ENCODE peak calls at places on chromosome X, in six cellular contexts. I is K562, X is GM12878, T is HCT116, S is upper lobe of left lung, V is HepG2. E is an unnamed sample.
A peak's percentile ranks its signal among the peaks of the same experiment; 100 is the strongest.

GRCh38 chrX:132031867-132032266 is 8.8 kb downstream of the STK26 start:
- ATAC-seq in X (peak; percentile 8), T (no peak), S (no peak), I (peak; percentile 26), V (no peak), E (no peak)

GRCh38 chrX:135556055-135556454 is 35.6 kb downstream of the INTS6L start:
- ATAC-seq in I (no peak), X (peak; percentile 89), V (no peak), T (no peak), S (no peak), E (no peak)

GRCh38 chrX:37825225-37825842 is 22.0 kb downstream of the DYNLT3 start:
- ATAC-seq in T (peak; percentile 52), X (peak; percentile 89), I (peak; percentile 77), V (peak; percentile 39), S (no peak), E (no peak)

GRCh38 chrX:39766882-39767281 is 330.9 kb downstream of the BCOR start:
- ATAC-seq in T (no peak), S (no peak), V (no peak), I (no peak), X (no peak), E (no peak)

GRCh38 chrX:36407886-36408285 is 488.4 kb downstream of the CFAP47 start:
- ATAC-seq in I (no peak), X (no peak), S (no peak), T (no peak), V (no peak), E (no peak)

GRCh38 chrX:14963447-14964236 is 90.4 kb downstream of the MOSPD2 start:
- ATAC-seq in V (no peak), X (no peak), T (peak; percentile 87), I (no peak), S (no peak), E (no peak)

GRCh38 chrX:95950679-95951078 is 734.0 kb upstream of the DIAPH2 start:
- ATAC-seq in S (no peak), X (no peak), I (no peak), V (no peak), T (no peak), E (no peak)

GRCh38 chrX:119118780-119119395 is 8.7 kb downstream of the KIAA1210 start:
- ATAC-seq in X (peak; percentile 99), I (peak; percentile 93), S (peak; percentile 47), T (peak; percentile 99), V (peak; percentile 83), E (peak; percentile 36)

GRCh38 chrX:25015486-25016360 is at the start of gene ARX:
- ATAC-seq in S (no peak), I (peak; percentile 91), T (peak; percentile 84), V (peak; percentile 91), X (peak; percentile 69), E (no peak)

GRCh38 chrX:104750146-104750699 is 184.2 kb downstream of the IL1RAPL2 start:
- ATAC-seq in S (no peak), X (no peak), V (no peak), T (no peak), I (no peak), E (peak; percentile 34)

GRCh38 chrX:118502121-118502794 is 6.6 kb downstream of the DOCK11 start:
- ATAC-seq in V (no peak), S (no peak), X (no peak), I (peak; percentile 43), T (no peak), E (no peak)

GRCh38 chrX:82556588-82556987 is 951.5 kb upstream of the POU3F4 start:
- ATAC-seq in T (no peak), S (no peak), I (no peak), X (no peak), V (no peak), E (no peak)

GRCh38 chrX:39476596-39476995 is 621.2 kb downstream of the BCOR start:
- ATAC-seq in V (no peak), I (peak; percentile 71), T (no peak), S (no peak), X (no peak), E (no peak)

GRCh38 chrX:50082741-50083140 is 118.1 kb downstream of the AKAP4 start:
- ATAC-seq in V (no peak), S (no peak), T (no peak), I (no peak), X (no peak), E (no peak)

GRCh38 chrX:40094041-40094899 is 3.5 kb downstream of the BCOR start:
- ATAC-seq in T (no peak), X (peak; percentile 4), S (no peak), I (peak; percentile 39), V (peak; percentile 34), E (peak; percentile 19)

DNA sequence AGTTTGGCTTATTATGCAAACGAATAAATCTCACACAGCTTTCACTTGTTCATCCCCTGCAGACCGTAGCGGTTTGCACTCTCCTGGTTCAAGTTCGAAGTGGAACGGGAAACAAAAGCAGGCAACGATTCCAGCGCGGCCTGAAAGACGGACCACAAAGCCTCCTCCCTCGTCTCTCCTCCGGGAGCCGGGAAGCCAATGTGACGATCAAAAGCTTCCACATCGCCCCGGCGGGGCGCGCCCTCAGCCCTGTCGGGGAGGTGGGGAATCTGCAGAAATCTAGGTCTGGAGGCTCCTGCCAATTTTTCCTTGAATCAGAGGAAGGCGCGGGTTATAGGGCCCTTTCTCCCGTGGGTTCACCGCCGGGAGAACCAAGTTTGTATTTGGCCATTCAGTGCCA is 16.9 kb upstream of the ZIC3 start:
- ATAC-seq in I (no peak), V (no peak), X (no peak), S (no peak), T (no peak), E (no peak)
- TF ChIP-seq POLR2AphosphoS5 in I (no peak), V (no peak), X (no peak), S (no peak), T (no peak), E (no peak)

GRCh38 chrX:48958635-48959094 is 1.3 kb upstream of the OTUD5 start:
- ATAC-seq in S (no peak), I (no peak), X (no peak), T (no peak), V (peak; percentile 3), E (peak; percentile 4)

GRCh38 chrX:48960291-48960690 is 2.9 kb upstream of the OTUD5 start:
- ATAC-seq in S (no peak), T (no peak), I (no peak), V (no peak), X (no peak), E (no peak)

GRCh38 chrX:48956728-48957414 is 536 bp downstream of the OTUD5 start:
- ATAC-seq in I (no peak), V (no peak), T (peak; percentile 1), S (no peak), X (peak; percentile 4), E (no peak)

GRCh38 chrX:48957827-48958634 is 624 bp upstream of the OTUD5 start:
- ATAC-seq in S (peak; percentile 96), V (peak; percentile 88), I (peak; percentile 87), X (peak; percentile 93), T (peak; percentile 92), E (peak; percentile 94)

DNA sequence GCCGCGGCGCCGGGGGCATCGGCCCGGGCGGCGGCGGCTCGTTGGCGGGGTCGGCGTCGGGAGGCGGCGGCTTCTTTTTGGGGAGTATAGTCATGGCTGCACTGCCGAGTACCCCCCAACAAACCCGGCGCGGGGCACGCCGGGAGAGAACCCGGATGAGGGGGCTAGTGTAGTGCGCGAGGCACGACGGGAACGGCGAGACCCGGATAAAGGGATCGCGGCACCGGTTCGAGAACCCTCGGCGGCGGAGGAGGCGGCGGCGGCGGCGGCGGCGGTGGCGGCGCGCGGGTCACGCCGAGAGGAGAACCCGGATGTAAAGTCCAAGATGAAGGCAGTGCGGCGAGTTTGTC is at the start of gene OTUD5:
- ATAC-seq in T (peak; percentile 55), X (peak; percentile 50), S (no peak), V (peak; percentile 32), I (peak; percentile 40), E (peak; percentile 39)
- H3K4me1 ChIP-seq in T (peaks cover 11% of the 10 kb centered on the region), X (peaks cover 7% of the 10 kb centered on the region), S (peaks cover 18% of the 10 kb centered on the region), V (peaks cover 69% of the 10 kb centered on the region), I (peaks cover 58% of the 10 kb centered on the region), E (peaks cover 5% of the 10 kb centered on the region)

GRCh38 chrX:1416327-1416784 is 24.4 kb upstream of the SLC25A6 start:
- ATAC-seq in T (no peak), V (no peak), S (no peak), X (no peak), I (no peak), E (no peak)

GRCh38 chrX:1419545-1420355 is 27.8 kb upstream of the SLC25A6 start:
- ATAC-seq in X (peak; percentile 6), V (peak; percentile 9), S (no peak), T (peak; percentile 12), I (no peak), E (no peak)

GRCh38 chrX:1417921-1418875 is 26.3 kb upstream of the SLC25A6 start:
- ATAC-seq in T (peak; percentile 25), I (no peak), V (no peak), X (no peak), S (no peak), E (no peak)

GRCh38 chrX:1418901-1419544 is 27.1 kb upstream of the SLC25A6 start:
- ATAC-seq in T (peak; percentile 19), V (peak; percentile 15), S (no peak), X (no peak), I (no peak), E (no peak)

DNA sequence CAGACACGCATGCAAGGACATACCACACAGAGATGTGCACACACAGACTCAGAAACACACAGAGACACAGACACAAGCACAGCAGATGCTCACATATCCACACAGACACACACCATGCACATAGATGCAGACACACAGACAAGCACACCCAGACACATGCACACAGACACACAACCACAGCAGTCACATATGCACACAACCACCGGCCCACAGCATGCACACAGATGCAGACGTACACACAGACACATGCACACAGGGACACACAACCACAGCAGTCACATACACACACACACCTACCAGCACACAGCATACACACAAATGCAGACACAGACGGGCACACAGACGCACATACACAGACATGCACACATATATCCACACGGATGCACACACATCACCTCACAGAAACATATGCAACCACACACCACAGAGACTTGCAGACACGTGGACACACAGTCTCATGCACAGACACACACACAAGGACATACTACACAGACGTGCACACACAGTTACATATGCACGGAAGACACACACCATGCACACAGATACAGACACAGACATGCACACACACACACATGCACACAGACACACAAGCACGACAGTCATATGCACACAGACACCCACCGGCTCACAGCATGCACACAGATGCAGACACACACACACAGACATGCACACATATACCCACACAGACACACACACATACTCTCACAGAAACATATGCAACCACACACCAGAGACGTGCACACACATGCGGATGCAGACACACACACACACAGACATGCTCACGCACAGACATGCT is 25.2 kb upstream of the SLC25A6 start:
- ATAC-seq in S (no peak), V (no peak), I (no peak), T (no peak), X (no peak), E (no peak)
- TF ChIP-seq POLR2A in S (no peak), V (no peak), I (peak; percentile 60), T (no peak), X (peak; percentile 40), E (no peak)

GRCh38 chrX:140713174-140713539 is 3.6 kb downstream of the LINC00632 start:
- ATAC-seq in I (no peak), V (no peak), S (no peak), X (peak; percentile 49), T (no peak), E (peak; percentile 10)

GRCh38 chrX:140710710-140711109 is 1.2 kb downstream of the LINC00632 start:
- ATAC-seq in X (no peak), I (no peak), V (no peak), S (no peak), T (no peak), E (no peak)

GRCh38 chrX:140715787-140716186 is 6.2 kb downstream of the LINC00632 start:
- ATAC-seq in T (no peak), S (no peak), X (no peak), V (no peak), I (no peak), E (no peak)

GRCh38 chrX:140709421-140709846 is at the start of gene LINC00632:
- ATAC-seq in I (no peak), V (no peak), T (no peak), S (no peak), X (no peak), E (no peak)

GRCh38 chrX:140712413-140713173 is 3.0 kb downstream of the LINC00632 start:
- ATAC-seq in X (peak; percentile 34), V (peak; percentile 35), S (no peak), I (no peak), T (no peak), E (peak; percentile 10)
- TF ChIP-seq POLR2AphosphoS5 in X (no peak), V (no peak), S (no peak), I (no peak), T (no peak), E (no peak)